ENCODE peak calls at places on chromosomes 6 and 20, in four cellular contexts. W, Y, O and T are unnamed samples. For H3K4me1, the result is how much of the 10 kb centered on the place peaks cover.

GRCh38 chr20:57421258-57422220 is 30.3 kb downstream of the RBM38 start:
- DNase-seq in W (no peak), Y (no peak), O (no peak), T (no peak)

GRCh38 chr6:51992834-51993233 is 94.6 kb downstream of the PKHD1 start:
- DNase-seq in W (no peak), Y (no peak), O (no peak), T (no peak)

GRCh38 chr20:48669946-48670630 is 157.7 kb downstream of the PREX1 start:
- DNase-seq in W (no peak), Y (no peak), O (no peak), T (no peak)

GRCh38 chr6:156988276-156989158 is 211.3 kb downstream of the ARID1B start:
- DNase-seq in W (no peak), Y (peak), O (no peak), T (peak)

GRCh38 chr6:6686748-6687601 is 98.5 kb downstream of the LY86 start:
- DNase-seq in W (no peak), Y (peak), O (peak), T (peak)

GRCh38 chr6:26115226-26115625 is 28.0 kb downstream of the HFE start:
- DNase-seq in W (no peak), Y (no peak), O (no peak), T (no peak)

GRCh38 chr6:12605888-12606345 is 110.7 kb upstream of the PHACTR1 start:
- DNase-seq in W (peak), Y (peak), O (peak), T (peak)

GRCh38 chr6:167000759-167001158 is 1.6 kb downstream of the CEP43 start:
- DNase-seq in W (no peak), Y (no peak), O (no peak), T (no peak)

GRCh38 chr20:23282546-23282945 is 68.0 kb upstream of the NXT1 start:
- DNase-seq in W (no peak), Y (no peak), O (no peak), T (no peak)

GRCh38 chr6:127186889-127187288 is 68.4 kb downstream of the RSPO3 start:
- DNase-seq in W (no peak), Y (peak), O (no peak), T (no peak)

GRCh38 chr6:21791596-21791995 is 198.0 kb downstream of the SOX4 start:
- DNase-seq in W (peak), Y (no peak), O (no peak), T (peak)

GRCh38 chr6:37258405-37258704 is 411 bp upstream of the TMEM217 start:
- DNase-seq in W (no peak), Y (no peak), O (no peak), T (no peak)

GRCh38 chr20:33893314-33893713 is 82.2 kb downstream of the CHMP4B start:
- DNase-seq in W (peak), Y (no peak), O (no peak), T (peak)

GRCh38 chr6:110554966-110555460 is 78.6 kb upstream of the SLC22A16 start:
- DNase-seq in W (no peak), Y (no peak), O (no peak), T (no peak)

GRCh38 chr6:157800420-157801237 is 22.4 kb upstream of the SNX9 start:
- DNase-seq in W (peak), Y (no peak), O (no peak), T (peak)

GRCh38 chr6:18464176-18464575 is 77.0 kb downstream of the RNF144B start:
- DNase-seq in W (no peak), Y (no peak), O (no peak), T (no peak)

GRCh38 chr6:139882977-139883728 is 508.7 kb upstream of the CITED2 start:
- DNase-seq in W (peak), Y (no peak), O (no peak), T (peak)

GRCh38 chr6:158506577-158506976 is 53.3 kb upstream of the TMEM181 start:
- DNase-seq in W (peak), Y (no peak), O (no peak), T (no peak)

GRCh38 chr6:74041420-74041819 is 345.4 kb downstream of the CD109 start:
- DNase-seq in W (no peak), Y (no peak), O (no peak), T (no peak)

GRCh38 chr6:28053584-28053983 is 26.8 kb upstream of the ZNF165 start:
- DNase-seq in W (no peak), Y (no peak), O (no peak), T (no peak)

GRCh38 chr20:2130668-2131067 is 29.0 kb downstream of the STK35 start:
- DNase-seq in W (no peak), Y (no peak), O (no peak), T (peak)

GRCh38 chr6:170243386-170243785 is 47.5 kb downstream of the DLL1 start:
- DNase-seq in W (no peak), Y (no peak), O (no peak), T (no peak)

GRCh38 chr20:18689557-18689956 is 101.7 kb downstream of the DTD1 start:
- DNase-seq in W (no peak), Y (no peak), O (no peak), T (no peak)

GRCh38 chr20:63618291-63618980 is 8.5 kb downstream of the GMEB2 start:
- DNase-seq in W (no peak), Y (no peak), O (no peak), T (no peak)

GRCh38 chr6:40210628-40211056 is 276.4 kb upstream of the MOCS1 start:
- DNase-seq in W (no peak), Y (peak), O (no peak), T (no peak)

GRCh38 chr20:33353013-33353402 is 48.3 kb downstream of the CDK5RAP1 start:
- DNase-seq in W (no peak), Y (no peak), O (no peak), T (no peak)

GRCh38 chr6:162123797-162124196 is 603.8 kb downstream of the PRKN start:
- DNase-seq in W (no peak), Y (peak), O (no peak), T (peak)

GRCh38 chr6:150068786-150069648 is at the start of gene ULBP3:
- DNase-seq in W (peak), Y (peak), O (peak), T (peak)

GRCh38 chr6:17442196-17442595 is 48.8 kb downstream of the CAP2 start:
- DNase-seq in W (no peak), Y (no peak), O (no peak), T (no peak)

GRCh38 chr20:39974966-39975501 is 714.0 kb downstream of the MAFB start:
- DNase-seq in W (no peak), Y (no peak), O (no peak), T (no peak)

GRCh38 chr6:125986956-125987617 is 747 bp downstream of the TRMT11 start:
- DNase-seq in W (peak), Y (peak), O (no peak), T (peak)

GRCh38 chr6:56370591-56371198 is 123.3 kb upstream of the COL21A1 start:
- DNase-seq in W (peak), Y (peak), O (peak), T (peak)

GRCh38 chr6:108744996-108745395 is 103.2 kb upstream of the ARMC2 start:
- DNase-seq in W (no peak), Y (no peak), O (no peak), T (no peak)

GRCh38 chr6:153831350-153832078 is 207.5 kb upstream of the OPRM1 start:
- DNase-seq in W (no peak), Y (no peak), O (no peak), T (no peak)

GRCh38 chr20:7981374-7981773 is 38.2 kb downstream of the TMX4 start:
- DNase-seq in W (no peak), Y (no peak), O (no peak), T (no peak)

GRCh38 chr6:45479834-45480696 is 102.3 kb upstream of the SUPT3H start:
- DNase-seq in W (peak), Y (peak), O (no peak), T (peak)
- H3K4me3 ChIP-seq in W (no peak), Y (no peak), O (no peak), T (no peak)

GRCh38 chr20:24938498-24938897 is 10.6 kb upstream of the CST7 start:
- DNase-seq in W (no peak), Y (no peak), O (no peak), T (no peak)

GRCh38 chr20:24935786-24936525 is 13.1 kb upstream of the CST7 start:
- DNase-seq in W (no peak), Y (no peak), O (no peak), T (no peak)

GRCh38 chr20:24935140-24935539 is 13.9 kb upstream of the CST7 start:
- DNase-seq in W (no peak), Y (no peak), O (no peak), T (no peak)

GRCh38 chr20:24936526-24937407 is 12.3 kb upstream of the CST7 start:
- DNase-seq in W (no peak), Y (no peak), O (no peak), T (no peak)

GRCh38 chr20:24937579-24937978 is 11.5 kb upstream of the CST7 start:
- DNase-seq in W (no peak), Y (no peak), O (no peak), T (no peak)
- H3K4me1 ChIP-seq in W (under half), Y (under half), O (under half), T (under half)

GRCh38 chr6:84582997-84583396 is 181.4 kb downstream of the TBX18 start:
- DNase-seq in W (peak), Y (no peak), O (no peak), T (peak)
- H3K4me2 ChIP-seq in W (no peak), Y (no peak), O (no peak), T (no peak)

DNA sequence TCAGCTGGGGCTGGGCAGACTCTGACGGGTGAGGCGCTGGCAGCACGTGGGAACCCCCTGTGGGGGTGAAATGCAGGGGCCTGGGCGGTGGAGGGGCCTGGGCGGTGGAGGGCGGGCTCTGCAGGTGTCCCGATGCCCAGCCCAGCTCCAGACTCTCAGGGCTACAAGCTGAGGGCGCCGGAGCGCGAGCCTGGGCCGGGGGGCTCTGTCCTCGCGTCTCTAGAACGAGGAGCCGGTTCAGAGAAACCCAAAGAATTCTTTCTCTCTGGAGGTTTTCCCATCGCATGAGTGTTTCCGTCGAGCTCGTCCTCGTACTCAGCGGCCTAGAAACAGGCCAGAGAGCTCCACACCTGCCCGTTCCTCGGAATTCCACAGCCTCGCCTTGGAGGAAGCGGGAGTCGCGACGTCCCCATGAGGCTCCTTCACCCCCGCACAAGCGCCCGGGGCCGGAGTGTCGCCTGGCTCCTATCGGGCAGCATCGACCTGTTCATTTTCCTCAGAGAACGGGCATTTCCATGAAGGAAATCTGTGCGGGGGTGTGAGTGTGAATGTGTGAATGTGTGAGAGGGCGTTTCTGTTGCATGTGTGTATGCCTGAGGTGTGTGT is 76.9 kb downstream of the SMOC2 start:
- DNase-seq in W (no peak), Y (no peak), O (no peak), T (no peak)
- H3K4me3 ChIP-seq in W (no peak), Y (no peak), O (no peak), T (no peak)

DNA sequence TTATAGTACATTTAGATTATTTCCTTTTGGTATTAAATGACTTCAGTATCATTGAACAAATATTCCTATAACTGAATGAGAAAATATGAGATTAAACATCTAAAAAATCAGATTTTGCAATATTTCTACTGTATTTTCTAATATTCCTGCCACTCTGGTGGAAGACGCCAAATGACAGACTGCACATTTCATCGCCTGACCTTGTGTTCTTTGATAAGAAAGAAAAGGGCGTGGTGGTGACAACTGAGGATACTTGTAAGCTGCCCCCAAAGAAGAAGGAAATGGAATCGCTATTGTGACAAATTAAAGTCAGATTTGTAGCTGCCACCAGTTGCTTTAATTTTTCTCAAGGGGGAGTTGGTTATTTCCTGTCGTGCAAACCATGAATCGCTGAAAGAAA is 131.3 kb downstream of the MTFR2 start:
- DNase-seq in W (no peak), Y (no peak), O (no peak), T (no peak)
- H3K4me1 ChIP-seq in W (under half), Y (under half), O (under half), T (under half)

DNA sequence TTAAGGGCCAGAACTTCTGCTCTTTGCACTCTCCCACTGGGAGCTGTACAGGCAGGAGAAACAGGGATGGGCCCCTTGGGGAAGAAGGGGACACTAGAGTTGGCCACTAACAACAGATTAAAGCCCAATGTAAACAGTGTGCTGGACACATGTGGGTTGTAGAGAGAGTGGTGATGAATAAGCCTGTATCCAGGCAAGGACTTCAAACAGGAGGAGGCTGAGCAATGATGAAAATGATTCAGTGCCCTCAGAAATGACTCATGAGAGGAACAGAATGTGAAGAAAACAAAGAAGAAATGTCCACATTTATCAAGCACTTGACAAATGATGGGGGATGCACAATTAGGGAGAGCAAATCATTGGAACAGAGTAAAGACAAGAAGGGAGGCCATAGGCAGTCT is 242.3 kb downstream of the TBX18 start:
- DNase-seq in W (peak), Y (peak), O (no peak), T (peak)
- H3K4me2 ChIP-seq in W (no peak), Y (peak), O (no peak), T (peak)

GRCh38 chr6:10315034-10315433 is 99.8 kb downstream of the TFAP2A start:
- DNase-seq in W (no peak), Y (no peak), O (no peak), T (no peak)
- H3K4me3 ChIP-seq in W (no peak), Y (no peak), O (no peak), T (no peak)